ENCODE peak calls at places on chromosomes 13 and 19, in ten cellular contexts. P is neural progenitor cell; V is WERI-Rb-1; H is endothelial cell; Z is HEK293T; G is bronchial epithelial cell; X is AG08396; T is mammary epithelial cell; R is activated CD4-positive, alpha-beta T cell treated with anti-CD3 and anti-CD28 coated beads, Interleukin-2, amount 50 U/mL, for 4 hours; I is stimulated activated CD4-positive, alpha-beta T cell treated with anti-CD3 and anti-CD28 coated beads, Interleukin-4, amount 100 ng/mL, for 48 hours. W is an unnamed sample.

GRCh38 chr19:46902402-46902766 is 41.6 kb downstream of the ARHGAP35 start:
- DNase-seq in H (no peak), Z (no peak), X (no peak), G (peak), I (no peak), R (no peak), V (no peak), T (peak), P (no peak), W (peak)

GRCh38 chr19:31356587-31357314 is 7.5 kb upstream of the TSHZ3 start:
- DNase-seq in T (no peak), H (peak), V (no peak), P (peak), G (no peak), I (peak), R (peak), X (no peak), Z (peak), W (peak)

GRCh38 chr19:17294051-17294891 is 9.0 kb downstream of the ABHD8 start:
- DNase-seq in G (no peak), V (peak), T (no peak), I (peak), X (peak), R (peak), P (peak), Z (peak), H (peak), W (peak)

GRCh38 chr19:16373989-16374388 is 49.4 kb downstream of the KLF2 start:
- DNase-seq in T (no peak), I (no peak), V (no peak), X (no peak), G (no peak), P (no peak), Z (no peak), R (no peak), H (no peak), W (no peak)

GRCh38 chr19:42076375-42076944 is 494 bp downstream of the ZNF574 start:
- DNase-seq in G (no peak), X (no peak), H (no peak), I (no peak), R (peak), T (no peak), V (peak), P (no peak), Z (no peak), W (no peak)

GRCh38 chr13:84481958-84482357 is 599.7 kb upstream of the SLITRK1 start:
- DNase-seq in V (no peak), G (peak), X (peak), Z (no peak), R (no peak), H (no peak), P (no peak), I (no peak), T (peak), W (no peak)

GRCh38 chr19:591099-591958 is 1.6 kb downstream of the HCN2 start:
- DNase-seq in X (peak), R (no peak), P (peak), I (no peak), V (no peak), T (peak), Z (no peak), G (no peak), H (peak), W (no peak)

GRCh38 chr19:32642771-32643170 is 32.2 kb downstream of the ANKRD27 start:
- DNase-seq in H (no peak), I (peak), R (peak), Z (no peak), G (no peak), T (no peak), X (no peak), V (no peak), P (no peak), W (no peak)

GRCh38 chr19:7450243-7451223 is 38.3 kb downstream of the PEX11G start:
- DNase-seq in T (peak), X (no peak), V (no peak), G (peak), H (no peak), I (no peak), P (peak), R (no peak), Z (no peak), W (no peak)

GRCh38 chr19:8473652-8474476 is 28.6 kb downstream of the PRAM1 start:
- DNase-seq in I (no peak), G (no peak), H (no peak), V (no peak), R (no peak), Z (no peak), T (no peak), P (no peak), X (no peak), W (no peak)

GRCh38 chr13:70173236-70173959 is 65.1 kb upstream of the KLHL1 start:
- DNase-seq in T (no peak), X (no peak), R (no peak), G (no peak), I (no peak), P (no peak), H (no peak), Z (no peak), V (no peak), W (peak)

GRCh38 chr19:5081441-5082161 is 112.7 kb downstream of the KDM4B start:
- DNase-seq in T (no peak), R (no peak), V (no peak), P (no peak), Z (no peak), I (no peak), H (no peak), X (no peak), G (no peak), W (no peak)

GRCh38 chr19:5337126-5337525 is 3.5 kb downstream of the PTPRS start:
- DNase-seq in H (no peak), X (no peak), R (no peak), V (no peak), T (no peak), I (no peak), Z (no peak), G (no peak), P (no peak), W (no peak)

GRCh38 chr19:52527954-52528326 is 472 bp downstream of the ZNF808 start:
- DNase-seq in I (no peak), X (peak), G (no peak), R (no peak), H (peak), T (no peak), P (peak), Z (no peak), V (peak), W (peak)

GRCh38 chr13:20566424-20566916 is 487 bp upstream of the IFT88 start:
- DNase-seq in G (peak), V (peak), Z (no peak), P (no peak), R (peak), X (no peak), H (no peak), T (peak), I (no peak), W (peak)

GRCh38 chr13:48155850-48156249 is 60.9 kb upstream of the MED4 start:
- DNase-seq in G (peak), Z (no peak), V (no peak), I (no peak), T (peak), H (no peak), X (no peak), R (no peak), P (no peak), W (no peak)

GRCh38 chr19:38695319-38695683 is 47.9 kb downstream of the ACTN4 start:
- DNase-seq in Z (no peak), V (no peak), G (no peak), T (no peak), X (no peak), R (no peak), P (no peak), H (no peak), I (no peak), W (no peak)

GRCh38 chr19:33303791-33304759 is 1.7 kb upstream of the CEBPA start:
- DNase-seq in Z (peak), R (no peak), G (no peak), H (no peak), I (no peak), V (no peak), P (no peak), X (peak), T (no peak), W (peak)

GRCh38 chr19:56309511-56310185 is 5.0 kb downstream of the ZSCAN5A start:
- DNase-seq in G (no peak), V (peak), I (peak), P (peak), T (peak), Z (peak), R (peak), X (peak), H (peak), W (peak)

GRCh38 chr19:41845051-41845590 is 279 bp downstream of the DMRTC2 start:
- DNase-seq in V (no peak), X (no peak), Z (no peak), T (no peak), G (no peak), H (no peak), I (no peak), P (no peak), R (no peak), W (no peak)

GRCh38 chr13:57640582-57640981 is 9.0 kb downstream of the PCDH17 start:
- DNase-seq in P (no peak), H (no peak), Z (no peak), X (no peak), R (no peak), V (no peak), T (no peak), G (no peak), I (no peak), W (no peak)

GRCh38 chr13:109494955-109495354 is 291.4 kb downstream of the IRS2 start:
- DNase-seq in V (no peak), H (no peak), T (no peak), I (no peak), R (no peak), P (no peak), X (peak), Z (no peak), G (peak), W (no peak)

W was measured in NCI-H69.